ENCODE peak calls at places on chromosomes 12 and 14, in six cellular contexts. L is GDM1; B is 8988T; N is stimulated activated CD4-positive, alpha-beta T cell treated with anti-CD3 and anti-CD28 coated beads, Interleukin-12 subunit alpha, Interleukin-12 subunit beta, amount 100 ng/mL, for 48 hours; I is AG20443; F is CD8-positive, alpha-beta memory T cell. O is an unnamed sample.

GRCh38 chr14:100761481-100761880 is 34.8 kb downstream of the DLK1 start:
- DNase-seq in L (no peak), B (no peak), N (no peak), I (peak), F (no peak), O (no peak)

GRCh38 chr12:40733871-40734270 is 41.6 kb downstream of the CNTN1 start:
- DNase-seq in L (no peak), B (no peak), N (no peak), I (no peak), F (no peak), O (no peak)

GRCh38 chr12:126233625-126234024 is 1168.4 kb downstream of the AACS start:
- DNase-seq in L (no peak), B (no peak), N (no peak), I (no peak), F (no peak), O (no peak)

GRCh38 chr12:49546481-49546880 is 7.7 kb downstream of the KCNH3 start:
- DNase-seq in L (no peak), B (no peak), N (no peak), I (no peak), F (no peak), O (no peak)

GRCh38 chr12:126727218-126727601 is 1539.8 kb upstream of the TMEM132C start:
- DNase-seq in L (no peak), B (no peak), N (no peak), I (no peak), F (no peak), O (no peak)

GRCh38 chr12:4645023-4645422 is 3.8 kb downstream of the AKAP3 start:
- DNase-seq in L (no peak), B (no peak), N (no peak), I (no peak), F (no peak), O (no peak)

GRCh38 chr14:23358042-23358441 is 5.4 kb upstream of the SLC22A17 start:
- DNase-seq in L (no peak), B (no peak), N (no peak), I (no peak), F (no peak), O (no peak)

GRCh38 chr12:55724226-55724939 is 4.2 kb downstream of the RDH5 start:
- DNase-seq in L (peak), B (no peak), N (peak), I (no peak), F (peak), O (peak)

GRCh38 chr12:57377103-57377840 is 53.6 kb downstream of the R3HDM2 start:
- DNase-seq in L (no peak), B (no peak), N (no peak), I (no peak), F (no peak), O (no peak)

GRCh38 chr12:122437656-122438121 is 15.2 kb upstream of the CLIP1 start:
- DNase-seq in L (no peak), B (no peak), N (no peak), I (peak), F (no peak), O (no peak)

GRCh38 chr12:33427071-33427470 is 12.5 kb downstream of the SYT10 start:
- DNase-seq in L (no peak), B (no peak), N (no peak), I (no peak), F (no peak), O (no peak)

GRCh38 chr12:42213023-42213422 is 25.0 kb downstream of the YAF2 start:
- DNase-seq in L (no peak), B (no peak), N (no peak), I (no peak), F (no peak), O (no peak)

GRCh38 chr12:68785823-68786222 is 22.2 kb upstream of the MDM2 start:
- DNase-seq in L (no peak), B (no peak), N (no peak), I (no peak), F (no peak), O (no peak)

GRCh38 chr12:95173392-95174251 is 43.6 kb downstream of the FGD6 start:
- DNase-seq in L (no peak), B (no peak), N (no peak), I (peak), F (no peak), O (no peak)

GRCh38 chr14:104660597-104660996 is 28.8 kb upstream of the INF2 start:
- DNase-seq in L (no peak), B (no peak), N (no peak), I (no peak), F (no peak), O (no peak)

GRCh38 chr12:104351023-104351983 is 47.8 kb downstream of the EID3 start:
- DNase-seq in L (no peak), B (no peak), N (no peak), I (no peak), F (no peak), O (no peak)

GRCh38 chr12:24252580-24252979 is 303.1 kb upstream of the SOX5 start:
- DNase-seq in L (no peak), B (no peak), N (no peak), I (no peak), F (no peak), O (no peak)

GRCh38 chr12:6069452-6070093 is 54.9 kb downstream of the VWF start:
- DNase-seq in L (no peak), B (no peak), N (peak), I (peak), F (no peak), O (no peak)

GRCh38 chr14:57835751-57836150 is 30.1 kb downstream of the SLC35F4 start:
- DNase-seq in L (no peak), B (no peak), N (no peak), I (no peak), F (no peak), O (no peak)

GRCh38 chr12:115767921-115768320 is 509.6 kb downstream of the MED13L start:
- DNase-seq in L (no peak), B (no peak), N (no peak), I (no peak), F (no peak), O (no peak)

GRCh38 chr12:27460471-27460978 is 14.0 kb downstream of the SMCO2 start:
- DNase-seq in L (peak), B (no peak), N (peak), I (no peak), F (no peak), O (no peak)

GRCh38 chr12:120799417-120800045 is 73.9 kb downstream of the ACADS start:
- DNase-seq in L (no peak), B (no peak), N (no peak), I (no peak), F (no peak), O (no peak)

GRCh38 chr12:77559400-77560074 is 271.2 kb upstream of the NAV3 start:
- DNase-seq in L (no peak), B (no peak), N (no peak), I (no peak), F (no peak), O (no peak)

GRCh38 chr12:64675795-64676194 is 65.5 kb downstream of the RASSF3 start:
- DNase-seq in L (no peak), B (no peak), N (no peak), I (peak), F (no peak), O (no peak)

GRCh38 chr12:12749433-12749832 is 32.3 kb downstream of the CDKN1B start:
- DNase-seq in L (no peak), B (no peak), N (no peak), I (peak), F (no peak), O (no peak)

GRCh38 chr12:132651444-132652100 is 33.0 kb downstream of the P2RX2 start:
- DNase-seq in L (no peak), B (no peak), N (no peak), I (no peak), F (no peak), O (no peak)

GRCh38 chr14:32224731-32225377 is 21.8 kb upstream of the RNU6-8 start:
- DNase-seq in L (no peak), B (no peak), N (no peak), I (peak), F (no peak), O (no peak)

O was measured in CD8-positive, alpha-beta T cell.